ENCODE peak calls at places on chromosomes 7 and 10, in four cellular contexts. One of them, this sample, is unnamed.

GRCh38 chr7:102874166-102874829 is 38.5 kb upstream of the LRRC17 start:
- DNase-seq in heart left ventricle: no peak
- DNase-seq in breast epithelium: no peak
- DNase-seq in sigmoid colon: no peak
- DNase-seq in this sample: no peak

GRCh38 chr10:100327007-100327700 is 2.9 kb downstream of the PKD2L1 start:
- DNase-seq in sigmoid colon: no peak
- DNase-seq in breast epithelium: no peak
- DNase-seq in heart left ventricle: no peak
- DNase-seq in this sample: peak; percentile 13

GRCh38 chr7:68147621-68148238 is 1151.1 kb downstream of the TYW1 start:
- DNase-seq in heart left ventricle: no peak
- DNase-seq in sigmoid colon: no peak
- DNase-seq in breast epithelium: no peak
- DNase-seq in this sample: no peak

GRCh38 chr7:131555565-131556054 is 818 bp downstream of the PODXL start:
- DNase-seq in breast epithelium: no peak
- DNase-seq in heart left ventricle: no peak
- DNase-seq in sigmoid colon: peak; percentile 65
- DNase-seq in this sample: no peak

GRCh38 chr10:59181668-59182067 is 5.2 kb downstream of the PHYHIPL start:
- DNase-seq in heart left ventricle: no peak
- DNase-seq in sigmoid colon: no peak
- DNase-seq in breast epithelium: no peak
- DNase-seq in this sample: no peak

GRCh38 chr7:17392846-17393245 is 94.4 kb downstream of the AHR start:
- DNase-seq in heart left ventricle: no peak
- DNase-seq in sigmoid colon: no peak
- DNase-seq in breast epithelium: no peak
- DNase-seq in this sample: no peak

GRCh38 chr10:18238875-18239485 is 98.8 kb downstream of the CACNB2 start:
- DNase-seq in breast epithelium: no peak
- DNase-seq in heart left ventricle: no peak
- DNase-seq in sigmoid colon: no peak
- DNase-seq in this sample: no peak

GRCh38 chr10:88792656-88793055 is 9.9 kb upstream of the LIPM start:
- DNase-seq in heart left ventricle: peak; percentile 38
- DNase-seq in breast epithelium: no peak
- DNase-seq in sigmoid colon: no peak
- DNase-seq in this sample: no peak

GRCh38 chr7:131021460-131021859 is 287.5 kb upstream of the KLF14 start:
- DNase-seq in breast epithelium: no peak
- DNase-seq in heart left ventricle: no peak
- DNase-seq in sigmoid colon: no peak
- DNase-seq in this sample: no peak

GRCh38 chr10:24465899-24466615 is 257.1 kb downstream of the KIAA1217 start:
- DNase-seq in heart left ventricle: no peak
- DNase-seq in sigmoid colon: no peak
- DNase-seq in breast epithelium: no peak
- DNase-seq in this sample: no peak

GRCh38 chr10:121813211-121813812 is 114.5 kb downstream of the ATE1 start:
- DNase-seq in heart left ventricle: no peak
- DNase-seq in sigmoid colon: no peak
- DNase-seq in breast epithelium: no peak
- DNase-seq in this sample: no peak

GRCh38 chr10:104527013-104527412 is 114.1 kb upstream of the SORCS3 start:
- DNase-seq in sigmoid colon: no peak
- DNase-seq in heart left ventricle: no peak
- DNase-seq in breast epithelium: no peak
- DNase-seq in this sample: no peak

GRCh38 chr10:96833220-96834001 is 1.3 kb downstream of the LCOR start:
- DNase-seq in heart left ventricle: peak; percentile 37
- DNase-seq in breast epithelium: no peak
- DNase-seq in sigmoid colon: peak; percentile 72
- DNase-seq in this sample: no peak

GRCh38 chr7:4788627-4789189 is 13.3 kb downstream of the AP5Z1 start:
- DNase-seq in sigmoid colon: peak; percentile 67
- DNase-seq in heart left ventricle: no peak
- DNase-seq in breast epithelium: no peak
- DNase-seq in this sample: no peak

GRCh38 chr7:44051611-44052220 is 7.2 kb downstream of the DBNL start:
- DNase-seq in sigmoid colon: no peak
- DNase-seq in heart left ventricle: no peak
- DNase-seq in breast epithelium: no peak
- DNase-seq in this sample: no peak

GRCh38 chr10:47277352-47278151 is 22.4 kb upstream of the GDF10 start:
- DNase-seq in heart left ventricle: no peak
- DNase-seq in sigmoid colon: no peak
- DNase-seq in breast epithelium: no peak
- DNase-seq in this sample: no peak

GRCh38 chr7:130143986-130144618 is 61.1 kb downstream of the TMEM209 start:
- DNase-seq in heart left ventricle: no peak
- DNase-seq in breast epithelium: no peak
- DNase-seq in sigmoid colon: no peak
- DNase-seq in this sample: no peak

GRCh38 chr7:157827045-157827862 is 490.4 kb downstream of the DNAJB6 start:
- DNase-seq in heart left ventricle: no peak
- DNase-seq in breast epithelium: no peak
- DNase-seq in sigmoid colon: no peak
- DNase-seq in this sample: no peak

GRCh38 chr7:44727346-44728262 is 21.0 kb upstream of the ZMIZ2 start:
- DNase-seq in breast epithelium: no peak
- DNase-seq in heart left ventricle: no peak
- DNase-seq in sigmoid colon: no peak
- DNase-seq in this sample: no peak

GRCh38 chr7:106823631-106824030 is 41.5 kb upstream of the PIK3CG start:
- DNase-seq in breast epithelium: no peak
- DNase-seq in sigmoid colon: no peak
- DNase-seq in heart left ventricle: no peak
- DNase-seq in this sample: no peak

GRCh38 chr7:36965625-36966024 is 241.3 kb upstream of the AOAH start:
- DNase-seq in heart left ventricle: no peak
- DNase-seq in sigmoid colon: no peak
- DNase-seq in breast epithelium: no peak
- DNase-seq in this sample: no peak

GRCh38 chr7:99305473-99306260 is 20.0 kb upstream of the ARPC1A start:
- DNase-seq in heart left ventricle: no peak
- DNase-seq in breast epithelium: no peak
- DNase-seq in sigmoid colon: no peak
- DNase-seq in this sample: no peak

GRCh38 chr10:82162549-82163210 is 287.7 kb downstream of the NRG3 start:
- DNase-seq in sigmoid colon: no peak
- DNase-seq in breast epithelium: no peak
- DNase-seq in heart left ventricle: no peak
- DNase-seq in this sample: no peak

GRCh38 chr10:46520941-46521340 is 35.5 kb downstream of the GPRIN2 start:
- DNase-seq in sigmoid colon: peak; percentile 65
- DNase-seq in breast epithelium: peak; percentile 52
- DNase-seq in heart left ventricle: peak; percentile 25
- DNase-seq in this sample: no peak

GRCh38 chr10:109773818-109774440 is 149.4 kb downstream of the XPNPEP1 start:
- DNase-seq in heart left ventricle: no peak
- DNase-seq in breast epithelium: no peak
- DNase-seq in sigmoid colon: no peak
- DNase-seq in this sample: no peak

GRCh38 chr7:14236834-14237233 is 247.4 kb upstream of the ETV1 start:
- DNase-seq in breast epithelium: no peak
- DNase-seq in sigmoid colon: no peak
- DNase-seq in heart left ventricle: no peak
- DNase-seq in this sample: no peak

GRCh38 chr10:49742683-49743463 is 19.2 kb downstream of the OGDHL start:
- DNase-seq in heart left ventricle: no peak
- DNase-seq in breast epithelium: no peak
- DNase-seq in sigmoid colon: no peak
- DNase-seq in this sample: no peak

GRCh38 chr7:30595461-30596042 is 874 bp downstream of the GARS1 start:
- DNase-seq in heart left ventricle: no peak
- DNase-seq in sigmoid colon: no peak
- DNase-seq in breast epithelium: no peak
- DNase-seq in this sample: no peak

GRCh38 chr7:44052771-44053365 is 8.4 kb downstream of the DBNL start:
- DNase-seq in heart left ventricle: no peak
- DNase-seq in sigmoid colon: no peak
- DNase-seq in breast epithelium: no peak
- DNase-seq in this sample: no peak

GRCh38 chr10:28305551-28305950 is 2.7 kb upstream of the MPP7 start:
- DNase-seq in sigmoid colon: no peak
- DNase-seq in breast epithelium: no peak
- DNase-seq in heart left ventricle: no peak
- DNase-seq in this sample: no peak

GRCh38 chr10:107616031-107616430 is 451.5 kb upstream of the SORCS1 start:
- DNase-seq in heart left ventricle: no peak
- DNase-seq in breast epithelium: no peak
- DNase-seq in sigmoid colon: no peak
- DNase-seq in this sample: no peak

GRCh38 chr10:97778452-97779302 is 6.9 kb upstream of the SFRP5 start:
- DNase-seq in heart left ventricle: no peak
- DNase-seq in sigmoid colon: no peak
- DNase-seq in breast epithelium: no peak
- DNase-seq in this sample: no peak

DNA sequence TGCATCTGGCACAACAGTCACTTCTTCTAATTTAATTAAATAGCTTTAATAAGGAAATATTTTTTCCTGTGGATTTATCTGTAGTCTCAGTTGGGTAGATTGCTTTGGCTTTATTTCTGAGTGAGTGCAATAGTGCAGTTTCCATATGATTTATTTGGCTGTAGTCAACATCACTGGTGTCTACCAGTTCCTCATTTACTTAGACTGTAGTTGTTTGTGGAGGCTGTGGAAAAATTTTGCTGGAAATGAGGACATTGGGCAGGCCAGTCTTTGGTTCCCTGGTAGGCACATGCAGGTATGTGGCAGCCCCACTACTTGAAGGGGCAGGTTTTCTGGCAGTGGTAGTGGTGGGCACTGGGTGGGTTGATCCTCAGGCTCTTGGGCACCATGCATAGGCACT is 15.5 kb downstream of the TAS2R40 start:
- DNase-seq in heart left ventricle: no peak
- DNase-seq in breast epithelium: no peak
- DNase-seq in sigmoid colon: no peak
- DNase-seq in this sample: no peak
- TF ChIP-seq POLR2A in heart left ventricle: no peak
- TF ChIP-seq POLR2A in breast epithelium: no peak
- TF ChIP-seq POLR2A in sigmoid colon: no peak
- TF ChIP-seq POLR2A in this sample: no peak

GRCh38 chr10:3372284-3372683 is 199.7 kb upstream of the PITRM1 start:
- DNase-seq in sigmoid colon: no peak
- DNase-seq in heart left ventricle: no peak
- DNase-seq in breast epithelium: no peak
- DNase-seq in this sample: no peak
- TF ChIP-seq CTCF in sigmoid colon: no peak
- TF ChIP-seq CTCF in heart left ventricle: no peak
- TF ChIP-seq CTCF in breast epithelium: no peak
- TF ChIP-seq CTCF in this sample: no peak

GRCh38 chr7:95324396-95324795 is at the start of gene PON1:
- DNase-seq in heart left ventricle: no peak
- DNase-seq in breast epithelium: no peak
- DNase-seq in sigmoid colon: no peak
- DNase-seq in this sample: no peak
- H3K27ac ChIP-seq in heart left ventricle: no peak within 1 kb of the TSS
- H3K27ac ChIP-seq in breast epithelium: no peak within 1 kb of the TSS
- H3K27ac ChIP-seq in sigmoid colon: no peak within 1 kb of the TSS
- H3K27ac ChIP-seq in this sample: no peak within 1 kb of the TSS

DNA sequence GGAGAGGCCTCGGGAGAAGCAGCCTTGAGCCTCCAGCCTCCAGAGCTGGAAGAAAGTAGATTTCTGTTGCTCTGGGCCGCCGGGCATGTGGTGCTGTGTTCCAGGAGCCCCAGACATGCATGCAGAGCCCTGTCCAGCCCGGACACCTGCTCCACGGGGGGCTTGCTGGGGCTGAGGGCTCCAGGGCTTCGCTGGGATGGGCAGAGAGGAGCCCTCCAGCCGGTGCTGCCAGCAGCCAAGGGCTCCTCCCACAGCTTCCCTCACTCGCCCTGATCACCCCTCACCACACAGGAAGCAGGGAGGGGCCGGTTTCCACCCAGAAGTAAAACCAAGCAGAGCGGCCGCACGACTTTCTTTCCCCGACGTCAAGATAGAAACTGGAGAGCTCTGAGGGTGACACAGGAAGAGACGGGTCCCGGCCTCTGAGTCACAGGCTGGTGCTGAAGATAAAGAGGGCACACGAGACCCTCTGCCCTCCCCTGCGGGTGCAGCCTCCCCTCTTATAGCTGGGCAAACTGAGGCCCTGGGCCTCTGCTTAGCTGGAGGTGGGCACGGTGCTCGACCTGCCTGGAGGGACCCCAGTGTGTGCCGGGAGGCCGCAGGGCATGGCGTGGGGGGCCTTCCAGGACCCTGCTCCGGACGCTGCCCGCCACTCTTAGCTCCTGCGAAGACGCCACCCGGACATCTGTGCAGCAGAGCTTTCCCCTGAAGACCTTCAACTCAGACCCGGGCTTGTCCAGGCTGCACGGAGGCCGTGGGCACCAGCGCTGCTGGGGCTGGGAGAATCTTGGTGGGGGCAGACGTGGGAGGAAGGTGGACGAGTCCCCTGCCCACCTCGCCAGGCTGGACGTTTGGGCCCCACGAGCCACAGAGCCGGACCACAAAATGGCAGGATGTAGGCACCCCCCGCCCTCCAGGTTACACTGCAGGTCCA is 31.1 kb downstream of the ADAP1 start:
- DNase-seq in sigmoid colon: peak; percentile 82
- DNase-seq in breast epithelium: peak; percentile 53
- DNase-seq in heart left ventricle: peak; percentile 81
- DNase-seq in this sample: peak; percentile 63
- TF ChIP-seq POLR2A in sigmoid colon: no peak
- TF ChIP-seq POLR2A in breast epithelium: no peak
- TF ChIP-seq POLR2A in heart left ventricle: no peak
- TF ChIP-seq POLR2A in this sample: no peak

GRCh38 chr7:90244909-90245841 is at the start of gene CFAP69:
- DNase-seq in breast epithelium: peak; percentile 92
- DNase-seq in heart left ventricle: peak; percentile 93
- DNase-seq in sigmoid colon: peak; percentile 95
- DNase-seq in this sample: peak; percentile 22
- TF ChIP-seq CTCF in breast epithelium: peak; percentile 51
- TF ChIP-seq CTCF in heart left ventricle: no peak
- TF ChIP-seq CTCF in sigmoid colon: peak; percentile 62
- TF ChIP-seq CTCF in this sample: peak; percentile 26

DNA sequence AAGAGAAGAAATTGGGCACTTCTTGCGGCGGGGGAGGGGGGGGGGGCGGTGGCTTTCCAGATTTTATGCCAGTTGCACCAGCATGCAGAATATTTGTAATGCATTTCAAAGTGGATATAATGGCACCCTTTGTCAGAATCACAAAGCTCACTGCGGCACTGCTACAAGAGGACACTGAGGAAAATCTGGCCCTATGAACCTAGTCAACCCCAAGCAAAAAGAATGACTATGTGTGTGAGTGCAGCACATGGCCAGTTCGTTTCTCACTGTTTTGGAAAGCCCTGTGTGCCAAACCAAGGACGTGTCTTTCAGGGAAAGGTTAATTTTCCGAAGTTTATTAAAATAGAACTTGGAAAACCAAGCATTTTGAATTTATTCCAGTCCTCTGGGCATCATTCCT is 471.7 kb downstream of the PLXDC2 start:
- DNase-seq in breast epithelium: no peak
- DNase-seq in heart left ventricle: no peak
- DNase-seq in sigmoid colon: no peak
- DNase-seq in this sample: no peak
- H3K27ac ChIP-seq in breast epithelium: no peak overlapping the region
- H3K27ac ChIP-seq in heart left ventricle: no peak overlapping the region
- H3K27ac ChIP-seq in sigmoid colon: no peak overlapping the region
- H3K27ac ChIP-seq in this sample: no peak overlapping the region